ENCODE peak calls at places on chromosomes 16 and 17, in six cellular contexts. M is heart left ventricle, G is sigmoid colon, E is cardiac fibroblast, B is AG10803, H is type B pancreatic cell. T is an unnamed sample.

GRCh38 chr17:64773836-64774761 is 112.0 kb upstream of the SMURF2 start:
- DNase-seq in M (no peak), G (no peak), E (peak), B (peak), H (no peak), T (peak)

GRCh38 chr16:15491430-15491829 is 57.0 kb downstream of the BMERB1 start:
- DNase-seq in M (no peak), G (no peak), E (no peak), B (no peak), H (no peak), T (no peak)

GRCh38 chr17:77735341-77736206 is 222.9 kb upstream of the TNRC6C start:
- DNase-seq in M (peak), G (peak), E (no peak), B (no peak), H (peak), T (no peak)

GRCh38 chr17:6070280-6070894 is at the start of gene WSCD1:
- DNase-seq in M (no peak), G (no peak), E (no peak), B (no peak), H (no peak), T (no peak)

GRCh38 chr16:77660311-77660710 is 62.0 kb upstream of the NUDT7 start:
- DNase-seq in M (no peak), G (no peak), E (peak), B (peak), H (no peak), T (peak)

GRCh38 chr16:70700101-70701020 is 14.5 kb upstream of the MTSS2 start:
- DNase-seq in M (peak), G (peak), E (no peak), B (no peak), H (no peak), T (no peak)

GRCh38 chr16:87929986-87930385 is 6.3 kb downstream of the CA5A start:
- DNase-seq in M (no peak), G (no peak), E (no peak), B (no peak), H (no peak), T (no peak)

GRCh38 chr17:71762526-71762925 is 358.3 kb upstream of the SOX9 start:
- DNase-seq in M (no peak), G (no peak), E (no peak), B (no peak), H (no peak), T (no peak)

GRCh38 chr17:32490101-32490482 is 3.3 kb downstream of the CDK5R1 start:
- DNase-seq in M (no peak), G (no peak), E (no peak), B (no peak), H (no peak), T (no peak)

GRCh38 chr16:48531011-48531962 is 78.7 kb downstream of the N4BP1 start:
- DNase-seq in M (no peak), G (peak), E (no peak), B (peak), H (no peak), T (no peak)

GRCh38 chr17:75439287-75439686 is 17.1 kb upstream of the TMEM94 start:
- DNase-seq in M (no peak), G (no peak), E (no peak), B (no peak), H (no peak), T (no peak)

GRCh38 chr16:28092721-28093382 is 29.3 kb upstream of the GSG1L start:
- DNase-seq in M (no peak), G (peak), E (no peak), B (no peak), H (no peak), T (no peak)

GRCh38 chr17:28937044-28937729 is 14.1 kb downstream of the PHF12 start:
- DNase-seq in M (no peak), G (no peak), E (peak), B (peak), H (no peak), T (no peak)

GRCh38 chr16:6861136-6861535 is 471.5 kb upstream of the RBFOX1 start:
- DNase-seq in M (no peak), G (no peak), E (no peak), B (no peak), H (no peak), T (no peak)

GRCh38 chr16:50991006-50991405 is 160.1 kb downstream of the SALL1 start:
- DNase-seq in M (no peak), G (no peak), E (no peak), B (no peak), H (no peak), T (no peak)

GRCh38 chr16:62620259-62620658 is 584.0 kb upstream of the CDH8 start:
- DNase-seq in M (no peak), G (no peak), E (no peak), B (no peak), H (no peak), T (no peak)

GRCh38 chr16:49739381-49739780 is 116.5 kb downstream of the ZNF423 start:
- DNase-seq in M (no peak), G (no peak), E (no peak), B (no peak), H (no peak), T (no peak)

GRCh38 chr17:75876938-75877751 is 1.2 kb downstream of the TRIM47 start:
- DNase-seq in M (peak), G (peak), E (peak), B (peak), H (no peak), T (peak)

GRCh38 chr17:20852541-20853370 is 190.1 kb downstream of the USP22 start:
- DNase-seq in M (no peak), G (peak), E (peak), B (no peak), H (no peak), T (no peak)

GRCh38 chr16:83420206-83420760 is 387.5 kb upstream of the HSBP1 start:
- DNase-seq in M (no peak), G (no peak), E (peak), B (peak), H (no peak), T (no peak)

GRCh38 chr17:31327534-31328526 is 6.4 kb upstream of the EVI2A start:
- DNase-seq in M (no peak), G (no peak), E (peak), B (peak), H (no peak), T (peak)

GRCh38 chr16:85002643-85003042 is 8.7 kb downstream of the ZDHHC7 start:
- DNase-seq in M (peak), G (no peak), E (peak), B (no peak), H (no peak), T (no peak)

DNA sequence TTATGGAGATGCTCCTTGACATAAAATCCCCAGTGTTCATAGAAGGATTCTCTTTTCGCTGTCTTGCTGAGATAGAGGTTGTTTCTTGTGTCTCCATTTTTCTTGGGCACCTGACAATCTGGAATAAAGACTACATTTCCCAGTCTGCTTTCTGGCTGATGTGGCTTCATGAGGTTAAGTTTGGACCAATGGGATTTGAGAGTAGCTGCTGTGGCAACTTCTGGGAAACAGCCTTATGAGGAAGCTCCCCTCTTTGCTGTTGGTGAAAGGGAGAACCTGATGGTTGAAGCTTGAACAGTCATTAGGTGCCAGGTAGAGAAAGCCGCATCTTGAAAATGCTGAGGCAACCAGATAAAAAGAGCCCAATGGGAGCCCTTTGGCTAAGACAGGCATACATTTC is 24.4 kb downstream of the HS3ST4 start:
- DNase-seq in M (no peak), G (no peak), E (no peak), B (no peak), H (no peak), T (no peak)
- TF ChIP-seq CTCF in M (no peak), G (no peak), E (no peak), B (no peak), H (no peak), T (no peak)

DNA sequence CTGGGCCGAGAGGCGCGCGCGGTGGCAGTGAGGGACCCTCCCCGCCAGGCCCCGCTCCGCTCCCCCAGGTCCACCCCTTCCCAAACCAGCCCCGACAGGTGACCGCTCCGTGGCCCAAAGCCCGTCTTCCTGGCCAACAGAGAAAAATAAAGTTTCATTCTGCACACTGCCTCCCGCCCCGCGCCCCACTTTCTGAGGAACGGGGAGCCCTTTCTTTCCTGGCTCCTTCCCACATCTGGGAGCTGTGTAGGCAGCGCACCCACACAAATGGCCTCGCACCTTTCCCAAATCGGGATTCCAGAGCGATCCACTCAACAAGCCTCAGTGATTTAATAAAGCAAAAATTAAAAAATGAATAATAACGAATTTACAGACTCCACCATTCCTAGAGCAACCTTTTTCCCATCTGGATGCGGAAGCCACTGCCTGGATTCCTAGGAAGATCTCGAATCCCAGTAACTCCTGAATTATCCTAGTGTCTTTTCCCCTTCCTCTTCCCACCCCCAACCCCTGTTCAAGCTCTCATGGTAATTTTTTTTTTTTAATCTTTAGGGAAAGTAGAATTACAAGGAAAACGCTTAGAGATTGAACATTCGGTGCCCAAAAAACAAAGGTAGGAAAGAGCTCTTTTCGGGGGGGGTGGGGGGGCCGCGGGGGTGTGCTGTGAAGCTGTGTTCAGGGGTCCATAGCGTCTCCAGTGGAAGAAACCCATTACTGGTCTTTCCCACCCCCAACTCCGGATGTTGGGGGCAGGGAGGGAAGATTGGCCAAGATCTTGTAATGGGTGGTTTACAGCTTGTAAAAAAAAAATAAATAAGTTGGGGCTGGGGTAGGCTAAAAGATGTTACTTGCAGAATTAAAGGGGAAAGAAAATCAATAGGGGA is 1.6 kb downstream of the IGF2BP1 start:
- DNase-seq in M (no peak), G (no peak), E (no peak), B (no peak), H (peak), T (no peak)
- TF ChIP-seq CTCF in M (no peak), G (no peak), E (no peak), B (no peak), H (peak), T (no peak)

GRCh38 chr17:40188694-40189093 is 11.4 kb downstream of the RAPGEFL1 start:
- DNase-seq in M (no peak), G (no peak), E (no peak), B (no peak), H (no peak), T (no peak)

GRCh38 chr17:40192961-40193360 is 15.7 kb downstream of the RAPGEFL1 start:
- DNase-seq in M (no peak), G (no peak), E (no peak), B (no peak), H (no peak), T (no peak)

GRCh38 chr17:40191237-40192208 is 14.3 kb downstream of the RAPGEFL1 start:
- DNase-seq in M (peak), G (peak), E (peak), B (peak), H (peak), T (no peak)

GRCh38 chr17:40187238-40187637 is 10.0 kb downstream of the RAPGEFL1 start:
- DNase-seq in M (no peak), G (no peak), E (no peak), B (no peak), H (no peak), T (no peak)

GRCh38 chr17:40190197-40191021 is 13.1 kb downstream of the RAPGEFL1 start:
- DNase-seq in M (no peak), G (no peak), E (no peak), B (no peak), H (no peak), T (no peak)
- TF ChIP-seq CTCF in M (no peak), G (peak), E (peak), B (peak), H (peak), T (peak)

GRCh38 chr17:66860204-66860603 is 25.3 kb downstream of the CACNG5 start:
- DNase-seq in M (no peak), G (no peak), E (no peak), B (no peak), H (no peak), T (no peak)

GRCh38 chr17:66858182-66859083 is 23.5 kb downstream of the CACNG5 start:
- DNase-seq in M (no peak), G (no peak), E (no peak), B (no peak), H (no peak), T (no peak)

GRCh38 chr17:66850692-66851091 is 15.8 kb downstream of the CACNG5 start:
- DNase-seq in M (no peak), G (no peak), E (no peak), B (no peak), H (no peak), T (no peak)

GRCh38 chr17:66849851-66850580 is 15.1 kb downstream of the CACNG5 start:
- DNase-seq in M (no peak), G (no peak), E (no peak), B (no peak), H (no peak), T (no peak)

DNA sequence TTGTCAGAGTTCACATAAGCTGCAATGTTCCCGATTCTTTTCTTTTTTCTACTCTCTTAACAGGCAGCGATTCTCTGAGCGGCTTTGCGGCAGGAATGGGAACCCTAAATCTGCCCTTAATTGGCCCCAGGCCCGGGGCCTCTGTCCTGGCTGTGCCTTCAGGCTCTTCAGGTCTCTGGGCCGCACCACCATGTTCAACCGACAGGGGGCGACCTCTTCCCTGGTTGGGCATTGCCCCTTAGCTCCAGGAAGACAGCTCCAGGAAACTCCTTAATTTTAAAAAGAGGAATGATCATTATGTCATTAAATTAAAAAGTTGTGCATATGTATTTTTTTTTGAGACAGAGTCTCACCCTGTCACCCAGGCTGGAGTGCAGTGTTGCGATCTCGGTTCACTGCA is 20.3 kb downstream of the CACNG5 start:
- DNase-seq in M (no peak), G (no peak), E (peak), B (no peak), H (no peak), T (no peak)
- TF ChIP-seq CTCF in M (no peak), G (no peak), E (peak), B (peak), H (peak), T (peak)

GRCh38 chr17:57782051-57782490 is 37.0 kb upstream of the CCDC182 start:
- DNase-seq in M (no peak), G (no peak), E (no peak), B (no peak), H (no peak), T (no peak)

GRCh38 chr17:57781386-57782050 is 36.4 kb upstream of the CCDC182 start:
- DNase-seq in M (no peak), G (no peak), E (no peak), B (no peak), H (no peak), T (no peak)

GRCh38 chr17:57784226-57784895 is 39.3 kb upstream of the CCDC182 start:
- DNase-seq in M (no peak), G (no peak), E (no peak), B (no peak), H (no peak), T (no peak)

GRCh38 chr17:57783338-57783742 is 38.2 kb upstream of the CCDC182 start:
- DNase-seq in M (peak), G (peak), E (peak), B (peak), H (peak), T (no peak)

DNA sequence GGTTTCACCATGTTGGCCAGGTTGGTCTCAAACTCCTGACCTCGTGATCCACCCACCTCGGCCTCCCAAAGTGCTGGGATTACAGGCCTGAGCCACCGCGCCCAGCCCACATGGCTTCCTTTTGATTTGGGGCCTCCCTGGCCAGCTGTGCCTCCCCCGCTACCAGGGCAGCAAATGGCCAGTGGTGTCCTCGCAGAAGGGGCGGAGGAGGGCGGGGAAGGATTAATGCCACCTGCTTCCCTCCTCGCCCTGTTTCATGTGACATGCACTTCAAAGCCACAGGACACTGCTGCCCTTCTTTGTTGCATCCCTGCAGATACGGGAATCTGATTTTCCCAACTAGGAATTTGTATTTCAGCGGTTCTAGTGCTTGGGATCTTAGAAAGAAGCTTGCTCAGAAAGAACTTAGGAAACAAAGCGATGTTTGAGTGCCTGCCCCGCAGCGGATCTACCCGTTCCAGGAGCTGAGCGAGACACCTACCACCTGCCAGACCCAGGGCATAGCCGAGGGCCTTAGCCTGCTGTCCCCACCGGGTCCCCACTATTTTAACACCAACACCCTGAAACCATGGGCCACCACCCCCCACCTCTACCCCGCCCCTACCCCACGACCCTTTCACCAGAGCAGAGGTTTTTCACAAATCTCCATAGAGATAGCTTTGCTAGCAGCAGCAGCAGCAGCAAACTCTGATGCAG is 37.7 kb upstream of the CCDC182 start:
- DNase-seq in M (no peak), G (no peak), E (no peak), B (no peak), H (no peak), T (no peak)
- TF ChIP-seq CTCF in M (no peak), G (no peak), E (no peak), B (no peak), H (no peak), T (no peak)

GRCh38 chr17:69320908-69321238 is 6.1 kb downstream of the ABCA5 start:
- DNase-seq in M (no peak), G (no peak), E (no peak), B (no peak), H (no peak), T (no peak)
- TF ChIP-seq CTCF in M (no peak), G (no peak), E (no peak), B (no peak), H (no peak), T (no peak)

DNA sequence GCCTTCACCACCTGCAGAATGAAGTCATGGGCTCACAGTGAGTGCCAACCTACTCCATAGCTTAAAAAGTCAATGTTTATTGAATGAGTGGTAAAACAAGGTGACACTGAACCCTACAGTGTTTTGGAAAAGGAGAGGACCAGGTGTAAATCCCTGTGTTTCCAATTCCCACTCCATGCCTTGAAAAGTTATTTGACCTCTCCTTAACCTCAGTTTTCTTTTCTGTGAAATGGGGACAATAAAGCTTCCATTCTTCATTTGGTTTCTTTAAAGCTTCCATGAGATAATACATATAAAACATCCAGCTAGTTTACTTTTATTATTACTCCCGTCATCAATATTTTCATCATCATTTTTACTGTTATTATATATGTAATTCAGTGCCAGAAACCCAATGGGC is 48.0 kb upstream of the ACSM2B start:
- DNase-seq in M (no peak), G (no peak), E (no peak), B (no peak), H (no peak), T (no peak)
- TF ChIP-seq CTCF in M (no peak), G (no peak), E (no peak), B (no peak), H (no peak), T (no peak)

GRCh38 chr16:25256821-25257503 is 683 bp downstream of the ZKSCAN2 start:
- DNase-seq in M (no peak), G (no peak), E (peak), B (peak), H (no peak), T (no peak)
- TF ChIP-seq CTCF in M (no peak), G (no peak), E (peak), B (peak), H (peak), T (no peak)

GRCh38 chr16:5056347-5056746 is 9.4 kb downstream of the C16orf89 start:
- DNase-seq in M (no peak), G (no peak), E (peak), B (no peak), H (no peak), T (no peak)

GRCh38 chr16:5060073-5060641 is 5.6 kb downstream of the C16orf89 start:
- DNase-seq in M (no peak), G (peak), E (no peak), B (no peak), H (no peak), T (no peak)

GRCh38 chr16:5054876-5055865 is 10.6 kb downstream of the C16orf89 start:
- DNase-seq in M (peak), G (no peak), E (no peak), B (no peak), H (no peak), T (no peak)

GRCh38 chr16:5059386-5060072 is 6.2 kb downstream of the C16orf89 start:
- DNase-seq in M (no peak), G (peak), E (no peak), B (no peak), H (no peak), T (no peak)

GRCh38 chr16:5058476-5058875 is 7.3 kb downstream of the C16orf89 start:
- DNase-seq in M (peak), G (no peak), E (peak), B (no peak), H (no peak), T (no peak)
- TF ChIP-seq CTCF in M (no peak), G (no peak), E (peak), B (peak), H (peak), T (peak)

T was measured in AG09309.